ENCODE peak calls at places on chromosomes 12 and 14, in eight cellular contexts. E, K, N, M, A, L, G and T are unnamed samples.

GRCh38 chr14:105411017-105411941 is 8.3 kb upstream of the MTA1 start:
- DNase-seq in L (peak; percentile 38), K (no peak), N (peak; percentile 83), A (no peak), G (no peak), M (peak; percentile 71), E (no peak), T (peak; percentile 58)

GRCh38 chr12:99393763-99394162 is 253.8 kb upstream of the GARIN6 start:
- DNase-seq in A (no peak), N (no peak), G (no peak), M (no peak), L (no peak), K (no peak), E (no peak), T (no peak)

GRCh38 chr12:121579190-121579791 is 1.5 kb downstream of the KDM2B start:
- DNase-seq in N (peak; percentile 70), G (no peak), K (no peak), L (peak; percentile 29), M (no peak), E (peak; percentile 66), A (peak; percentile 53), T (no peak)

GRCh38 chr14:103847954-103848719 is 762 bp upstream of the PPP1R13B start:
- DNase-seq in A (peak; percentile 62), K (no peak), E (no peak), M (no peak), N (peak; percentile 91), L (no peak), G (no peak), T (no peak)

GRCh38 chr12:92122941-92123779 is 22.5 kb downstream of the BTG1 start:
- DNase-seq in E (no peak), N (no peak), K (no peak), L (no peak), M (no peak), A (no peak), G (no peak), T (no peak)

GRCh38 chr14:32087173-32087861 is 10.2 kb downstream of the ARHGAP5 start:
- DNase-seq in E (no peak), L (no peak), N (no peak), K (no peak), G (peak; percentile 15), M (peak; percentile 58), A (no peak), T (peak; percentile 45)

GRCh38 chr14:105589161-105589925 is 63.0 kb downstream of the TMEM121 start:
- DNase-seq in E (no peak), A (no peak), M (no peak), N (no peak), G (no peak), L (no peak), K (no peak), T (no peak)

GRCh38 chr14:96424104-96424989 is 32.4 kb downstream of the AK7 start:
- DNase-seq in K (peak; percentile 9), A (peak; percentile 31), N (peak; percentile 53), M (peak; percentile 75), L (no peak), E (no peak), G (peak; percentile 9), T (peak; percentile 75)

GRCh38 chr12:90951418-90952110 is 3.4 kb downstream of the CCER1 start:
- DNase-seq in N (no peak), E (no peak), L (no peak), G (no peak), M (no peak), K (no peak), A (no peak), T (no peak)

GRCh38 chr12:111227476-111228420 is 141.1 kb downstream of the PHETA1 start:
- DNase-seq in A (no peak), E (no peak), K (no peak), N (no peak), G (no peak), L (no peak), M (no peak), T (no peak)

GRCh38 chr12:113427882-113428281 is 5.7 kb downstream of the SDSL start:
- DNase-seq in G (no peak), E (no peak), L (no peak), A (no peak), N (no peak), K (no peak), M (no peak), T (no peak)

GRCh38 chr12:9256341-9256740 is 48.1 kb upstream of the PZP start:
- DNase-seq in M (no peak), G (no peak), L (no peak), K (no peak), A (no peak), E (no peak), N (no peak), T (no peak)

GRCh38 chr12:106974525-106974924 is 12.4 kb downstream of the MTERF2 start:
- DNase-seq in E (no peak), M (no peak), K (no peak), L (no peak), A (no peak), G (no peak), N (no peak), T (no peak)

GRCh38 chr12:88113871-88114270 is 28.0 kb downstream of the CEP290 start:
- DNase-seq in E (no peak), G (no peak), L (no peak), K (no peak), M (peak; percentile 4), A (no peak), N (no peak), T (no peak)

GRCh38 chr14:77110286-77110685 is 12.2 kb downstream of the CIPC start:
- DNase-seq in A (no peak), N (no peak), E (no peak), G (no peak), K (no peak), L (no peak), M (no peak), T (no peak)

GRCh38 chr12:109418848-109419474 is 58.1 kb downstream of the KCTD10 start:
- DNase-seq in A (no peak), K (no peak), N (no peak), M (no peak), E (no peak), L (no peak), G (no peak), T (no peak)

GRCh38 chr12:10361084-10361483 is 28.8 kb downstream of the KLRK1 start:
- DNase-seq in M (no peak), E (no peak), K (no peak), A (no peak), N (no peak), L (no peak), G (no peak), T (peak; percentile 99)

GRCh38 chr12:966715-967114 is 17.2 kb upstream of the RAD52 start:
- DNase-seq in M (no peak), N (no peak), E (no peak), L (no peak), A (no peak), G (no peak), K (no peak), T (no peak)

GRCh38 chr12:123064356-123064755 is 83.9 kb downstream of the ARL6IP4 start:
- DNase-seq in A (peak; percentile 86), L (peak; percentile 81), E (no peak), N (no peak), M (no peak), K (no peak), G (no peak), T (no peak)

GRCh38 chr12:97375310-97375709 is 87.3 kb upstream of the RMST start:
- DNase-seq in K (no peak), A (no peak), G (no peak), M (no peak), L (no peak), N (no peak), E (no peak), T (no peak)

GRCh38 chr12:65895031-65895430 is 70.7 kb downstream of the HMGA2 start:
- DNase-seq in M (no peak), N (no peak), G (no peak), A (no peak), K (no peak), E (no peak), L (no peak), T (no peak)

GRCh38 chr14:41606249-41607118 is at the start of gene LRFN5:
- DNase-seq in M (no peak), G (no peak), E (no peak), L (peak; percentile 43), A (peak; percentile 54), K (no peak), N (peak; percentile 66), T (peak; percentile 32)

GRCh38 chr14:22476005-22476751 is 112.8 kb downstream of the DAD1 start:
- DNase-seq in L (no peak), N (no peak), M (no peak), A (no peak), E (no peak), G (no peak), K (no peak), T (no peak)